ENCODE peak calls at places on chromosomes 11 and 22, in seven cellular contexts. One of them, this sample, is unnamed.

GRCh38 chr11:71098776-71099175 is 153.6 kb downstream of the SHANK2 start:
- DNase-seq in GM06990: no peak
- DNase-seq in transverse colon: no peak
- DNase-seq in BE2C: no peak
- DNase-seq in fibroblast of lung: no peak
- DNase-seq in upper lobe of right lung: no peak
- DNase-seq in sigmoid colon: no peak
- DNase-seq in this sample: no peak

GRCh38 chr22:49330421-49331222 is 497.1 kb downstream of the BRD1 start:
- DNase-seq in GM06990: no peak
- DNase-seq in transverse colon: peak
- DNase-seq in sigmoid colon: peak
- DNase-seq in upper lobe of right lung: peak
- DNase-seq in fibroblast of lung: no peak
- DNase-seq in BE2C: no peak
- DNase-seq in this sample: no peak

GRCh38 chr11:104968856-104969776 is 742 bp upstream of the CASP4 start:
- DNase-seq in BE2C: peak
- DNase-seq in transverse colon: peak
- DNase-seq in GM06990: no peak
- DNase-seq in upper lobe of right lung: peak
- DNase-seq in fibroblast of lung: peak
- DNase-seq in sigmoid colon: no peak
- DNase-seq in this sample: no peak

GRCh38 chr11:1693327-1694063 is 3.5 kb upstream of the KRTAP5-6 start:
- DNase-seq in upper lobe of right lung: peak
- DNase-seq in BE2C: peak
- DNase-seq in fibroblast of lung: peak
- DNase-seq in transverse colon: peak
- DNase-seq in sigmoid colon: peak
- DNase-seq in GM06990: peak
- DNase-seq in this sample: peak

GRCh38 chr11:41281131-41281742 is 178.2 kb downstream of the LRRC4C start:
- DNase-seq in BE2C: no peak
- DNase-seq in upper lobe of right lung: no peak
- DNase-seq in fibroblast of lung: peak
- DNase-seq in transverse colon: no peak
- DNase-seq in sigmoid colon: no peak
- DNase-seq in GM06990: no peak
- DNase-seq in this sample: no peak

GRCh38 chr11:111840143-111840542 is 31.2 kb downstream of the ALG9 start:
- DNase-seq in fibroblast of lung: peak
- DNase-seq in BE2C: no peak
- DNase-seq in sigmoid colon: no peak
- DNase-seq in upper lobe of right lung: no peak
- DNase-seq in transverse colon: no peak
- DNase-seq in GM06990: no peak
- DNase-seq in this sample: no peak

GRCh38 chr11:90803366-90803765 is 580.5 kb upstream of the CHORDC1 start:
- DNase-seq in BE2C: no peak
- DNase-seq in transverse colon: no peak
- DNase-seq in fibroblast of lung: no peak
- DNase-seq in sigmoid colon: no peak
- DNase-seq in GM06990: no peak
- DNase-seq in upper lobe of right lung: no peak
- DNase-seq in this sample: no peak

GRCh38 chr11:1204381-1205101 is 18.3 kb upstream of the MUC5B start:
- DNase-seq in fibroblast of lung: no peak
- DNase-seq in GM06990: peak
- DNase-seq in upper lobe of right lung: peak
- DNase-seq in sigmoid colon: peak
- DNase-seq in BE2C: no peak
- DNase-seq in transverse colon: no peak
- DNase-seq in this sample: no peak

GRCh38 chr11:112564228-112564955 is 303.7 kb upstream of the PLET1 start:
- DNase-seq in GM06990: no peak
- DNase-seq in BE2C: no peak
- DNase-seq in sigmoid colon: no peak
- DNase-seq in upper lobe of right lung: no peak
- DNase-seq in fibroblast of lung: peak
- DNase-seq in transverse colon: peak
- DNase-seq in this sample: no peak

GRCh38 chr11:36243641-36244040 is 45.6 kb downstream of the COMMD9 start:
- DNase-seq in fibroblast of lung: no peak
- DNase-seq in GM06990: no peak
- DNase-seq in upper lobe of right lung: no peak
- DNase-seq in sigmoid colon: no peak
- DNase-seq in BE2C: no peak
- DNase-seq in transverse colon: no peak
- DNase-seq in this sample: no peak

GRCh38 chr22:19871845-19872778 is 17.4 kb upstream of the GNB1L start:
- DNase-seq in GM06990: no peak
- DNase-seq in BE2C: no peak
- DNase-seq in fibroblast of lung: no peak
- DNase-seq in sigmoid colon: peak
- DNase-seq in transverse colon: no peak
- DNase-seq in upper lobe of right lung: peak
- DNase-seq in this sample: peak

GRCh38 chr22:42642801-42643631 is 2.6 kb upstream of the ATP5MGL start:
- DNase-seq in upper lobe of right lung: no peak
- DNase-seq in BE2C: no peak
- DNase-seq in transverse colon: no peak
- DNase-seq in sigmoid colon: no peak
- DNase-seq in fibroblast of lung: no peak
- DNase-seq in GM06990: peak
- DNase-seq in this sample: no peak

GRCh38 chr11:15146271-15147003 is 31.7 kb downstream of the INSC start:
- DNase-seq in fibroblast of lung: peak
- DNase-seq in sigmoid colon: no peak
- DNase-seq in GM06990: no peak
- DNase-seq in transverse colon: no peak
- DNase-seq in upper lobe of right lung: no peak
- DNase-seq in BE2C: no peak
- DNase-seq in this sample: no peak

GRCh38 chr11:92960886-92961285 is 8.6 kb upstream of the MTNR1B start:
- DNase-seq in upper lobe of right lung: no peak
- DNase-seq in GM06990: no peak
- DNase-seq in transverse colon: no peak
- DNase-seq in BE2C: no peak
- DNase-seq in sigmoid colon: no peak
- DNase-seq in fibroblast of lung: no peak
- DNase-seq in this sample: no peak

GRCh38 chr22:50308597-50308935 is 1.1 kb upstream of the PLXNB2 start:
- DNase-seq in sigmoid colon: peak
- DNase-seq in GM06990: peak
- DNase-seq in fibroblast of lung: peak
- DNase-seq in BE2C: no peak
- DNase-seq in transverse colon: peak
- DNase-seq in upper lobe of right lung: peak
- DNase-seq in this sample: peak

GRCh38 chr11:36602143-36602542 is 4.1 kb upstream of the RAG2 start:
- DNase-seq in BE2C: no peak
- DNase-seq in GM06990: no peak
- DNase-seq in transverse colon: no peak
- DNase-seq in upper lobe of right lung: no peak
- DNase-seq in sigmoid colon: no peak
- DNase-seq in fibroblast of lung: no peak
- DNase-seq in this sample: no peak

GRCh38 chr22:41910050-41910598 is 4.8 kb downstream of the SHISA8 start:
- DNase-seq in upper lobe of right lung: no peak
- DNase-seq in BE2C: no peak
- DNase-seq in GM06990: peak
- DNase-seq in transverse colon: no peak
- DNase-seq in sigmoid colon: no peak
- DNase-seq in fibroblast of lung: no peak
- DNase-seq in this sample: peak

GRCh38 chr11:35131760-35132159 is 7.2 kb upstream of the CD44 start:
- DNase-seq in fibroblast of lung: no peak
- DNase-seq in BE2C: no peak
- DNase-seq in upper lobe of right lung: no peak
- DNase-seq in transverse colon: no peak
- DNase-seq in GM06990: no peak
- DNase-seq in sigmoid colon: no peak
- DNase-seq in this sample: no peak

GRCh38 chr11:110445428-110445827 is 15.7 kb downstream of the FDX1 start:
- DNase-seq in upper lobe of right lung: no peak
- DNase-seq in transverse colon: no peak
- DNase-seq in BE2C: no peak
- DNase-seq in sigmoid colon: no peak
- DNase-seq in fibroblast of lung: no peak
- DNase-seq in GM06990: no peak
- DNase-seq in this sample: no peak

GRCh38 chr11:110450246-110450645 is 20.5 kb downstream of the FDX1 start:
- DNase-seq in sigmoid colon: no peak
- DNase-seq in BE2C: no peak
- DNase-seq in fibroblast of lung: no peak
- DNase-seq in upper lobe of right lung: no peak
- DNase-seq in transverse colon: no peak
- DNase-seq in GM06990: no peak
- DNase-seq in this sample: no peak

GRCh38 chr11:110446594-110446993 is 16.8 kb downstream of the FDX1 start:
- DNase-seq in upper lobe of right lung: no peak
- DNase-seq in fibroblast of lung: no peak
- DNase-seq in BE2C: no peak
- DNase-seq in sigmoid colon: no peak
- DNase-seq in transverse colon: no peak
- DNase-seq in GM06990: no peak
- DNase-seq in this sample: no peak

GRCh38 chr11:110447343-110447742 is 17.6 kb downstream of the FDX1 start:
- DNase-seq in sigmoid colon: no peak
- DNase-seq in fibroblast of lung: no peak
- DNase-seq in GM06990: no peak
- DNase-seq in BE2C: no peak
- DNase-seq in transverse colon: no peak
- DNase-seq in upper lobe of right lung: no peak
- DNase-seq in this sample: no peak

DNA sequence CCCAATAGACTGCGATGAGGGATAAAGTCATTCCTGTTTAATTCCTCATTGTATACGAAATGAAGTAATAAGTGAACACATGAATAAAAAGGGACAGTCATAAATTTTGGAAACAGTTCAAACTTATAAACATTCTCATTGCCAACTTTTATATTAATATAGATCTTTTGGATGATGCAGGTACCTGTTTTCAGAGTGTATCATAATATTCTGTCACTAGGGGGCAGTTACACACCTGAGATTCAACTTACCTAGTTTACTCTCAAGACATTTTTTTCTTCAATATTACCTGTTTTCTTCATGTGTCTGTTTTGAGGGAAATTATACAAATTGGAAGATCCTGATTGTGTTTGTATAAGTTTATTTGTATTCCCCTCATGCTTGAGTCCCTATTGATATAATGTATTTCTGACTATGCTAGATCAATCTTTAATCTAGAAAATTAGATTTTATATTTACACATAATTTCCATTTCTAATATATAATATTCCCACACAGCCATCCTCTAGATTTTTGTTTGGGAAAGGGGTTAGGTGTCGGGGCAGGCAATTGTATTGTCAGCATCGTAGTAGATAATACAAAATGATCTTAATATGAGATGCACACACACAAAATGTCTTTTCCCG is 18.3 kb downstream of the FDX1 start:
- DNase-seq in sigmoid colon: no peak
- DNase-seq in transverse colon: no peak
- DNase-seq in fibroblast of lung: no peak
- DNase-seq in upper lobe of right lung: no peak
- DNase-seq in GM06990: no peak
- DNase-seq in BE2C: no peak
- DNase-seq in this sample: no peak
- TF ChIP-seq CTCF in sigmoid colon: no peak
- TF ChIP-seq CTCF in transverse colon: peak
- TF ChIP-seq CTCF in fibroblast of lung: no peak
- TF ChIP-seq CTCF in upper lobe of right lung: peak
- TF ChIP-seq CTCF in GM06990: peak
- TF ChIP-seq CTCF in BE2C: peak
- TF ChIP-seq CTCF in this sample: peak

DNA sequence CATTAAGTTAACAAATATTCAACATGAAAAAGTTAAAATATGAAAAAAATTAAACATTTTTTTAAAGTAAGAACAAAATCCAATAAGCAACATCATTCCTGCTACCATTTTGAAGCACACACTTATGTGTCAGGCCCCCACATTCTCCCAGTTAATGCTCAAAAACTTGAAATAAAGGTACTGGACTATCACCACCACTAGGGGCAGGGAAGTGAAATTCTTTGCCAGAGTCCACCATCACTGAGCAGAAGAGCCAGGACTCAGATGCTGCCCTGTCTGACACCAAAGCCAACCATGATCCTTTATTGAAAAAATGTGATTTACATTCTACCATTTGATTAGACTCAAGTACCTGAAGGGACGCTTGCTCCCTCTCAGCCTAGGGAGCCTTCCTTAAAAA is 39.1 kb downstream of the PITPNB start:
- DNase-seq in upper lobe of right lung: no peak
- DNase-seq in transverse colon: no peak
- DNase-seq in sigmoid colon: no peak
- DNase-seq in BE2C: peak
- DNase-seq in fibroblast of lung: peak
- DNase-seq in GM06990: no peak
- DNase-seq in this sample: peak
- TF ChIP-seq CTCF in upper lobe of right lung: peak
- TF ChIP-seq CTCF in transverse colon: peak
- TF ChIP-seq CTCF in sigmoid colon: peak
- TF ChIP-seq CTCF in BE2C: peak
- TF ChIP-seq CTCF in fibroblast of lung: peak
- TF ChIP-seq CTCF in GM06990: peak
- TF ChIP-seq CTCF in this sample: peak

DNA sequence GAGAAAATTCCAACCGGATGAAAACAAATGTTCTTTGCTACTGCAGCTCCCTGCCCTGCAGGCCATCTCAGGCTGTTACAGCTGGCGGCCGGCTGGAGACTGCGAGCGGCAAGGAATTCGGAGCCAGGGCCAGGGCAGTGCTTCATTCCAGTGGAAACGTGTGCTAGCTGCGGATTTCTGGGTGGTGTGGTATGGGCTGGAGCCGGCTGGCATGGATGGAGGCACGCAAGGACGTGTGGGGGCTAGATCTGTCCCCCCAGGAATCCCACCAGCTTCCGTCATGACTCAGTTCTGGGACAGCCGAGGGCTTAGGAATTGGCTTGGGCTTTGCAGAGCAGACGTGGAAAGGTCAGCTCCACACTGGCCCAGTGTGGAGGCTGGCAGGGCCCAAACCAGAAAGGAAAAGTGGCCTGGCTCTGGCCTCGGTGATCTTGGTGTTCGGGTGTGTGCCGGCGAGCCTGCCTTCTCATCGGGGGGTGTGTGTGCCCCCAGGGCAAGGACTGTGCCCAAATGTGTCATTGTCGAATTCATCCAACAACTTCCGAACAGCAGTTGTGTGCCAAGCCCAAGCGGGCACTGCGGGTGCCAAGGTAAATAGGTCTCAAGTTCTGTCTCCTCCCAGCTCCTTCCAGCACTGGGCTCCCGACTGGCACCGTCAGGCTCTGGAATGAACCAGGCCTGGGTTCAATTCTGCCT is 48.1 kb upstream of the SHISAL1 start:
- DNase-seq in GM06990: no peak
- DNase-seq in BE2C: no peak
- DNase-seq in upper lobe of right lung: peak
- DNase-seq in fibroblast of lung: peak
- DNase-seq in sigmoid colon: peak
- DNase-seq in transverse colon: peak
- DNase-seq in this sample: no peak
- TF ChIP-seq CTCF in GM06990: no peak
- TF ChIP-seq CTCF in BE2C: no peak
- TF ChIP-seq CTCF in upper lobe of right lung: peak
- TF ChIP-seq CTCF in fibroblast of lung: peak
- TF ChIP-seq CTCF in sigmoid colon: peak
- TF ChIP-seq CTCF in transverse colon: peak
- TF ChIP-seq CTCF in this sample: no peak

GRCh38 chr22:45061332-45061731 is 51.5 kb upstream of the PHF21B start:
- DNase-seq in fibroblast of lung: no peak
- DNase-seq in transverse colon: no peak
- DNase-seq in BE2C: no peak
- DNase-seq in upper lobe of right lung: no peak
- DNase-seq in GM06990: no peak
- DNase-seq in sigmoid colon: no peak
- DNase-seq in this sample: no peak
- TF ChIP-seq CTCF in fibroblast of lung: no peak
- TF ChIP-seq CTCF in transverse colon: no peak
- TF ChIP-seq CTCF in BE2C: no peak
- TF ChIP-seq CTCF in upper lobe of right lung: no peak
- TF ChIP-seq CTCF in GM06990: no peak
- TF ChIP-seq CTCF in sigmoid colon: no peak
- TF ChIP-seq CTCF in this sample: no peak